ENCODE peak calls at places on chromosome 10, in ten cellular contexts. G is epithelial cell of prostate; Y is cardiac fibroblast; V is activated CD8-positive, alpha-beta memory T cell treated with anti-CD3 and anti-CD28 coated beads, Interleukin-2, amount 50 U/mL, for 4 hours; O is tibial nerve; Q is HS-27A; B is AG09319; J is naive thymus-derived CD8-positive, alpha-beta T cell; U is trophoblast cell; R is stimulated activated effector memory CD8-positive, alpha-beta T cell treated with anti-CD3 and anti-CD28 coated beads, Interleukin-12 subunit alpha, Interleukin-12 subunit beta, amount 100 ng/mL, for 72 hours. L is an unnamed sample.

GRCh38 chr10:120607016-120607709 is 150.1 kb downstream of the PLPP4 start:
- DNase-seq in G (peak), Y (peak), V (no peak), O (no peak), Q (no peak), B (no peak), J (no peak), U (no peak), R (no peak), L (no peak)

GRCh38 chr10:70908426-70909296 is 20.3 kb upstream of the PCBD1 start:
- DNase-seq in G (no peak), Y (no peak), V (no peak), O (no peak), Q (no peak), B (no peak), J (no peak), U (no peak), R (no peak), L (no peak)

GRCh38 chr10:70985824-70986336 is 97.5 kb upstream of the PCBD1 start:
- DNase-seq in G (peak), Y (no peak), V (no peak), O (no peak), Q (no peak), B (no peak), J (no peak), U (peak), R (peak), L (no peak)

GRCh38 chr10:105406488-105406887 is 765.4 kb downstream of the SORCS3 start:
- DNase-seq in G (no peak), Y (no peak), V (no peak), O (no peak), Q (no peak), B (no peak), J (no peak), U (no peak), R (no peak), L (no peak)

GRCh38 chr10:114379631-114380041 is 24.7 kb downstream of the AFAP1L2 start:
- DNase-seq in G (no peak), Y (no peak), V (no peak), O (no peak), Q (no peak), B (no peak), J (no peak), U (no peak), R (no peak), L (no peak)

GRCh38 chr10:102118867-102119266 is 1.3 kb downstream of the LDB1 start:
- DNase-seq in G (no peak), Y (peak), V (no peak), O (no peak), Q (no peak), B (no peak), J (no peak), U (no peak), R (no peak), L (no peak)

GRCh38 chr10:133168617-133169031 is 8.6 kb downstream of the KNDC1 start:
- DNase-seq in G (no peak), Y (no peak), V (no peak), O (no peak), Q (no peak), B (no peak), J (no peak), U (no peak), R (no peak), L (no peak)

GRCh38 chr10:125639846-125640245 is 43.1 kb downstream of the TEX36 start:
- DNase-seq in G (no peak), Y (no peak), V (no peak), O (no peak), Q (no peak), B (no peak), J (no peak), U (peak), R (no peak), L (no peak)

GRCh38 chr10:100782845-100783244 is 37.5 kb downstream of the PAX2 start:
- DNase-seq in G (no peak), Y (no peak), V (no peak), O (no peak), Q (no peak), B (no peak), J (no peak), U (no peak), R (no peak), L (no peak)

GRCh38 chr10:50937230-50937907 is 51.9 kb upstream of the A1CF start:
- DNase-seq in G (no peak), Y (peak), V (no peak), O (no peak), Q (peak), B (no peak), J (no peak), U (peak), R (no peak), L (no peak)

GRCh38 chr10:72783290-72783689 is 91.3 kb downstream of the MCU start:
- DNase-seq in G (no peak), Y (no peak), V (no peak), O (no peak), Q (no peak), B (no peak), J (no peak), U (no peak), R (no peak), L (no peak)

GRCh38 chr10:48447356-48448215 is 141.1 kb downstream of the MAPK8 start:
- DNase-seq in G (no peak), Y (no peak), V (no peak), O (no peak), Q (no peak), B (no peak), J (no peak), U (no peak), R (no peak), L (no peak)

GRCh38 chr10:60944910-60945297 is 919 bp upstream of the RHOBTB1 start:
- DNase-seq in G (no peak), Y (no peak), V (no peak), O (no peak), Q (no peak), B (no peak), J (no peak), U (no peak), R (no peak), L (no peak)

GRCh38 chr10:17061418-17061817 is 68.2 kb downstream of the CUBN start:
- DNase-seq in G (no peak), Y (peak), V (no peak), O (no peak), Q (no peak), B (no peak), J (no peak), U (no peak), R (no peak), L (no peak)

GRCh38 chr10:95503012-95503411 is 58.2 kb downstream of the SORBS1 start:
- DNase-seq in G (no peak), Y (no peak), V (no peak), O (no peak), Q (no peak), B (no peak), J (no peak), U (peak), R (no peak), L (no peak)

GRCh38 chr10:80506189-80506575 is 31.5 kb upstream of the SH2D4B start:
- DNase-seq in G (peak), Y (peak), V (no peak), O (no peak), Q (no peak), B (no peak), J (no peak), U (peak), R (no peak), L (no peak)

GRCh38 chr10:13472359-13472758 is 56.5 kb downstream of the BEND7 start:
- DNase-seq in G (no peak), Y (no peak), V (no peak), O (no peak), Q (no peak), B (no peak), J (no peak), U (no peak), R (no peak), L (no peak)

GRCh38 chr10:29533046-29533445 is 101.7 kb downstream of the SVIL start:
- DNase-seq in G (no peak), Y (no peak), V (no peak), O (no peak), Q (no peak), B (no peak), J (no peak), U (no peak), R (no peak), L (no peak)